ENCODE peak calls at places on chromosomes 5 and 9, in four cellular contexts. B is IMR-90; C is stimulated activated CD8-positive, alpha-beta memory T cell treated with anti-CD3 and anti-CD28 coated beads, Interleukin-4, amount 100 ng/mL, for 4 hours; V is SW480. X is an unnamed sample.

GRCh38 chr5:136036991-136037705 is 8.4 kb downstream of the TGFBI start:
- DNase-seq in B (peak; percentile 53), C (no peak), V (peak; percentile 99), X (peak; percentile 94)

GRCh38 chr5:40594811-40595210 is 84.9 kb upstream of the PTGER4 start:
- DNase-seq in B (peak; percentile 56), C (no peak), V (no peak), X (no peak)

GRCh38 chr5:130710596-130710995 is 454.5 kb downstream of the HINT1 start:
- DNase-seq in B (no peak), C (no peak), V (no peak), X (no peak)

GRCh38 chr5:102801375-102801774 is 46.3 kb downstream of the PAM start:
- DNase-seq in B (no peak), C (no peak), V (no peak), X (no peak)

GRCh38 chr9:33167949-33168535 is 906 bp upstream of the B4GALT1 start:
- DNase-seq in B (no peak), C (no peak), V (no peak), X (no peak)

GRCh38 chr5:65742565-65743231 is 20.7 kb downstream of the NLN start:
- DNase-seq in B (peak; percentile 91), C (no peak), V (peak; percentile 51), X (peak; percentile 73)

GRCh38 chr5:149496166-149496565 is 55.1 kb downstream of the CSNK1A1 start:
- DNase-seq in B (no peak), C (no peak), V (no peak), X (no peak)

GRCh38 chr5:40904205-40904993 is 4.9 kb upstream of the C7 start:
- DNase-seq in B (peak; percentile 83), C (no peak), V (peak; percentile 60), X (peak; percentile 91)

GRCh38 chr5:115457985-115458384 is 86.6 kb downstream of the FEM1C start:
- DNase-seq in B (no peak), C (no peak), V (peak; percentile 95), X (no peak)

GRCh38 chr9:75139201-75139600 is 50.9 kb downstream of the OSTF1 start:
- DNase-seq in B (no peak), C (no peak), V (no peak), X (no peak)

GRCh38 chr5:168865973-168866372 is 286.8 kb upstream of the PANK3 start:
- DNase-seq in B (no peak), C (no peak), V (no peak), X (no peak)

GRCh38 chr5:122906768-122907167 is 61.4 kb downstream of the SNX24 start:
- DNase-seq in B (peak; percentile 22), C (no peak), V (no peak), X (no peak)